ENCODE peak calls at places on chromosome 12, in four cellular contexts. One of them, this sample, is unnamed.

GRCh38 chr12:4997939-4998338 is 45.7 kb upstream of the KCNA5 start:
- DNase-seq in spleen: no peak
- DNase-seq in prostate gland: no peak
- DNase-seq in esophagus squamous epithelium: no peak
- DNase-seq in this sample: no peak

GRCh38 chr12:108367436-108367835 is 28.3 kb upstream of the CMKLR1 start:
- DNase-seq in spleen: no peak
- DNase-seq in prostate gland: no peak
- DNase-seq in esophagus squamous epithelium: no peak
- DNase-seq in this sample: no peak

GRCh38 chr12:49335118-49335954 is 1.7 kb downstream of the C1QL4 start:
- DNase-seq in spleen: no peak
- DNase-seq in prostate gland: no peak
- DNase-seq in esophagus squamous epithelium: no peak
- DNase-seq in this sample: no peak

GRCh38 chr12:51293693-51294092 is 23.5 kb upstream of the SMAGP start:
- DNase-seq in spleen: no peak
- DNase-seq in prostate gland: no peak
- DNase-seq in esophagus squamous epithelium: no peak
- DNase-seq in this sample: no peak

GRCh38 chr12:126974779-126975178 is 1292.2 kb upstream of the TMEM132C start:
- DNase-seq in spleen: no peak
- DNase-seq in prostate gland: no peak
- DNase-seq in esophagus squamous epithelium: no peak
- DNase-seq in this sample: no peak

GRCh38 chr12:77064891-77065360 is 443 bp downstream of the E2F7 start:
- DNase-seq in spleen: no peak
- DNase-seq in prostate gland: no peak
- DNase-seq in esophagus squamous epithelium: no peak
- DNase-seq in this sample: no peak

GRCh38 chr12:20376984-20377383 is 8.6 kb downstream of the PDE3A start:
- DNase-seq in spleen: no peak
- DNase-seq in prostate gland: no peak
- DNase-seq in esophagus squamous epithelium: no peak
- DNase-seq in this sample: no peak

GRCh38 chr12:130097798-130098255 is 64.4 kb upstream of the FZD10 start:
- DNase-seq in spleen: no peak
- DNase-seq in prostate gland: peak
- DNase-seq in esophagus squamous epithelium: no peak
- DNase-seq in this sample: no peak

GRCh38 chr12:112936264-112936663 is 2.0 kb upstream of the OAS3 start:
- DNase-seq in spleen: no peak
- DNase-seq in prostate gland: peak
- DNase-seq in esophagus squamous epithelium: no peak
- DNase-seq in this sample: no peak

GRCh38 chr12:44509471-44509870 is 366.6 kb downstream of the NELL2 start:
- DNase-seq in spleen: no peak
- DNase-seq in prostate gland: no peak
- DNase-seq in esophagus squamous epithelium: no peak
- DNase-seq in this sample: no peak

GRCh38 chr12:14769462-14769836 is 33.8 kb downstream of the WBP11 start:
- DNase-seq in spleen: peak
- DNase-seq in prostate gland: peak
- DNase-seq in esophagus squamous epithelium: no peak
- DNase-seq in this sample: peak

GRCh38 chr12:14769837-14770494 is 33.3 kb downstream of the WBP11 start:
- DNase-seq in spleen: peak
- DNase-seq in prostate gland: peak
- DNase-seq in esophagus squamous epithelium: peak
- DNase-seq in this sample: peak

GRCh38 chr12:14770495-14771313 is 32.6 kb downstream of the WBP11 start:
- DNase-seq in spleen: peak
- DNase-seq in prostate gland: peak
- DNase-seq in esophagus squamous epithelium: peak
- DNase-seq in this sample: peak

GRCh38 chr12:14767617-14768016 is 35.7 kb downstream of the WBP11 start:
- DNase-seq in spleen: no peak
- DNase-seq in prostate gland: no peak
- DNase-seq in esophagus squamous epithelium: no peak
- DNase-seq in this sample: no peak

DNA sequence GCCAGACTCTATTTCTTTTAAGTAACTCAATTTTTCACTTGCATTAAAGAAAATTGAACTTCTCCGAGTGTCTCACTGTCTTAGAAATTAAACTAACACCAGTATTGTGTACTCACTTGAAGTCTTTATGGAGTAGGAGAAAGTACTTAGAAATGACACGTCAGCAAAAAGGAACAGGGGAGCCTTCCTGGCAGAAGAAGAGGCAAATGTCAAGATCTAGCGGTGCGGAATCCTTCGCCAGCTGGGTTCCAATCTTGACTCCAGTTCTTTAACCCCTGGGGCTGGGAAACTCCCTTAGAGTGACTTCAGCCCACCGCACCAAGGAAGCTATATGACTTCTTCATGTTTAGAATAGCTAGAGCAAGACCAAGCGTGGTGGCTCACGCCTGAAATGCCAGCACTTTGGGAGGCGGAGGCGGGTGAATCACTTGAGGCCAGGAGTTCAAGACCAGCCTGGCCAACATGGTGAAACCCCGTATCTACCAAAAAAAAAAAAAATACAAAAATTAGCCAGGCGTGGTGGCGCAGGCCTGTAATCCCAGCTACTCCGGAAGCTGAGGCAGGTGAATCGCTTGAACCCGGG is 34.4 kb downstream of the WBP11 start:
- DNase-seq in spleen: peak
- DNase-seq in prostate gland: no peak
- DNase-seq in esophagus squamous epithelium: no peak
- DNase-seq in this sample: peak
- TF ChIP-seq POLR2A in spleen: no peak
- TF ChIP-seq POLR2A in prostate gland: no peak
- TF ChIP-seq POLR2A in esophagus squamous epithelium: no peak
- TF ChIP-seq POLR2A in this sample: no peak

DNA sequence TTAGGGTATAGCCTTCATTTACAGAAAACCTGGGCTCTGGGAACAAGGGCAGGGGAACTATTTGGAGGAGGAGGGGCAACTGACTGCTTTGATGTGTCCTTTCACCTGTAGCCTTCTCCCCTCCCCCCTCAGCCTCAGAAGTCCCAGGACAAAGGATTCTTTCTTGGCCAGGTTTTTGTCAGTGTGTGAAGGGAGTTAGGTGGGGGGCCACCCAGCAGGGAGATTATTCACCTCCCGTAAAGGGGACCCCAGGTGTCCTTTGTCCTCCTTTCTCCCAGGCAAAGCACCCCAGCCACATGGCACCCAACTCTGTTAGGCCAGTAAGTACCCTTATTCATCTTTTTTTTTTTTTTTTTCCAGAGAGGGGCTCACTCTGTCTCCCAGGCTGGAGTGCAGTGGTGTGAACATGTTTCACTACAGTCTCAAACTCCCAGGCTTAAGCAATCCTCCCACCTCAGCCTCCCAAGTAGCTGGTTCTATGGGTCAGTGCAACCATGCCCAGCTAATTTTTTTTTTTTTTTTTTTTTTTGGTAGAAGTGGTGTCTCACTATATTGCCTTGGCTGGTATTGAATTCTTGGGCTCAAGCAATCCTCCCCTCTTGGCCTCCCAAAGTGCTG is 722 bp upstream of the NFE2 start:
- DNase-seq in spleen: no peak
- DNase-seq in prostate gland: no peak
- DNase-seq in esophagus squamous epithelium: no peak
- DNase-seq in this sample: no peak
- H3K4me3 ChIP-seq in spleen: no peak
- H3K4me3 ChIP-seq in prostate gland: no peak
- H3K4me3 ChIP-seq in esophagus squamous epithelium: no peak
- H3K4me3 ChIP-seq in this sample: no peak

GRCh38 chr12:105641742-105642141 is 311.3 kb downstream of the C12orf75 start:
- DNase-seq in spleen: no peak
- DNase-seq in prostate gland: no peak
- DNase-seq in esophagus squamous epithelium: no peak
- DNase-seq in this sample: no peak
- TF ChIP-seq CTCF in spleen: no peak
- TF ChIP-seq CTCF in prostate gland: no peak
- TF ChIP-seq CTCF in esophagus squamous epithelium: no peak
- TF ChIP-seq CTCF in this sample: no peak

DNA sequence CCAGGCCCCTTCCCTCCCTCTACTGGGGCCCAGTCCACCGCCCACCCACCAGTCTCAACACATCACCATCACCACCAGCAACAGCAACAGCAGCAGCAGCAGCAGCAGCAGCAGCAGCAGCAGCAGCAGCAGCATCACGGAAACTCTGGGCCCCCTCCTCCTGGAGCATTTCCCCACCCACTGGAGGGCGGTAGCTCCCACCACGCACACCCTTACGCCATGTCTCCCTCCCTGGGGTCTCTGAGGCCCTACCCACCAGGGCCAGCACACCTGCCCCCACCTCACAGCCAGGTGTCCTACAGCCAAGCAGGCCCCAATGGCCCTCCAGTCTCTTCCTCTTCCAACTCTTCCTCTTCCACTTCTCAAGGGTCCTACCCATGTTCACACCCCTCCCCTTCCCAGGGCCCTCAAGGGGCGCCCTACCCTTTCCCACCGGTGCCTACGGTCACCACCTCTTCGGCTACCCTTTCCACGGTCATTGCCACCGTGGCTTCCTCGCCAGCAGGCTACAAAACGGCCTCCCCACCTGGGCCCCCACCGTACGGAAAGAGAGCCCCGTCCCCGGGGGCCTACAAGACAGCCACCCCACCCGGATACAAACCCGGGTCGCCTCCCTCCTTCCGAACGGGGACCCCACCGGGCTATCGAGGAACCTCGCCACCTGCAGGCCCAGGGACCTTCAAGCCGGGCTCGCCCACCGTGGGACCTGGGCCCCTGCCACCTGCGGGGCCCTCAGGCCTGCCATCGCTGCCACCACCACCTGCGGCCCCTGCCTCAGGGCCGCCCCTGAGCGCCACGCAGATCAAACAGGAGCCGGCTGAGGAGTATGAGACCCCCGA is 6.8 kb upstream of the RNU7-1 start:
- DNase-seq in spleen: peak
- DNase-seq in prostate gland: no peak
- DNase-seq in esophagus squamous epithelium: no peak
- DNase-seq in this sample: no peak
- TF ChIP-seq POLR2A in spleen: no peak
- TF ChIP-seq POLR2A in prostate gland: no peak
- TF ChIP-seq POLR2A in esophagus squamous epithelium: no peak
- TF ChIP-seq POLR2A in this sample: peak

This sample was measured in thyroid gland.